ENCODE peak calls at places on chromosomes 5 and 9, in four cellular contexts. D, U, H and C are unnamed samples.

GRCh38 chr9:109329274-109330258 is 8.7 kb upstream of the EPB41L4B start:
- DNase-seq in D (peak), U (no peak), H (peak), C (peak)

GRCh38 chr5:116372931-116373597 is 201.6 kb downstream of the SEMA6A start:
- DNase-seq in D (no peak), U (peak), H (no peak), C (no peak)

GRCh38 chr5:17634160-17634559 is at the start of gene TAF11L14:
- DNase-seq in D (no peak), U (no peak), H (no peak), C (no peak)

GRCh38 chr5:37249820-37250175 is 622 bp upstream of the CPLANE1 start:
- DNase-seq in D (peak), U (no peak), H (no peak), C (no peak)

GRCh38 chr9:77547113-77547731 is 100.9 kb downstream of the GNA14 start:
- DNase-seq in D (no peak), U (no peak), H (no peak), C (no peak)

GRCh38 chr5:17443333-17444125 is 54.5 kb upstream of the TAF11L2 start:
- DNase-seq in D (no peak), U (no peak), H (peak), C (no peak)

GRCh38 chr9:89137548-89138462 is 40.8 kb downstream of the SHC3 start:
- DNase-seq in D (peak), U (no peak), H (no peak), C (peak)

GRCh38 chr9:16304301-16304700 is 566.2 kb downstream of the BNC2 start:
- DNase-seq in D (no peak), U (no peak), H (no peak), C (no peak)

GRCh38 chr5:8756498-8757084 is 789.3 kb downstream of the SEMA5A start:
- DNase-seq in D (no peak), U (no peak), H (no peak), C (no peak)

GRCh38 chr5:133981714-133982113 is 13.3 kb upstream of the C5orf15 start:
- DNase-seq in D (no peak), U (no peak), H (no peak), C (no peak)

GRCh38 chr5:160064979-160065619 is 54.2 kb downstream of the PWWP2A start:
- DNase-seq in D (no peak), U (no peak), H (peak), C (no peak)

GRCh38 chr5:88660947-88661869 is 221.8 kb downstream of the MEF2C start:
- DNase-seq in D (peak), U (no peak), H (no peak), C (no peak)

GRCh38 chr5:43110606-43111170 is 10.0 kb upstream of the ZNF131 start:
- DNase-seq in D (no peak), U (no peak), H (no peak), C (no peak)

GRCh38 chr9:101601904-101602765 is 7.4 kb upstream of the PPP3R2 start:
- DNase-seq in D (no peak), U (no peak), H (no peak), C (no peak)

GRCh38 chr9:36986548-36987408 is 47.3 kb downstream of the PAX5 start:
- DNase-seq in D (no peak), U (no peak), H (no peak), C (no peak)

GRCh38 chr5:143606043-143606752 is 202.7 kb upstream of the NR3C1 start:
- DNase-seq in D (no peak), U (peak), H (no peak), C (no peak)

GRCh38 chr9:110064721-110065252 is 143.2 kb downstream of the C9orf152 start:
- DNase-seq in D (no peak), U (no peak), H (no peak), C (no peak)

GRCh38 chr5:41776435-41776834 is 93.8 kb downstream of the OXCT1 start:
- DNase-seq in D (no peak), U (no peak), H (no peak), C (no peak)

GRCh38 chr5:10194083-10194482 is 55.6 kb downstream of the ATPSCKMT start:
- DNase-seq in D (no peak), U (no peak), H (no peak), C (no peak)

GRCh38 chr5:38871790-38872551 is 26.2 kb downstream of the OSMR start:
- DNase-seq in D (no peak), U (no peak), H (no peak), C (no peak)

GRCh38 chr9:129996161-129996849 is 46.7 kb downstream of the FNBP1 start:
- DNase-seq in D (no peak), U (no peak), H (no peak), C (no peak)

GRCh38 chr9:38084556-38084880 is 15.5 kb upstream of the SHB start:
- DNase-seq in D (peak), U (no peak), H (no peak), C (peak)

GRCh38 chr5:140131967-140132409 is 6.3 kb downstream of the IGIP start:
- DNase-seq in D (no peak), U (no peak), H (peak), C (no peak)

GRCh38 chr9:14170973-14171596 is 142.9 kb downstream of the NFIB start:
- DNase-seq in D (no peak), U (no peak), H (no peak), C (no peak)

GRCh38 chr5:94254214-94254613 is 364.2 kb downstream of the KIAA0825 start:
- DNase-seq in D (no peak), U (no peak), H (no peak), C (no peak)

GRCh38 chr9:94665606-94666005 is 26.3 kb upstream of the FBP1 start:
- DNase-seq in D (no peak), U (no peak), H (no peak), C (no peak)

GRCh38 chr5:96582343-96582742 is 79.8 kb upstream of the CAST start:
- DNase-seq in D (no peak), U (no peak), H (no peak), C (no peak)

GRCh38 chr5:105812356-105812755 is 1858.4 kb downstream of the EFNA5 start:
- DNase-seq in D (no peak), U (no peak), H (no peak), C (no peak)

GRCh38 chr9:35515766-35516165 is 25.9 kb downstream of the RUSC2 start:
- DNase-seq in D (no peak), U (no peak), H (no peak), C (no peak)

GRCh38 chr5:120446068-120446492 is 18.0 kb upstream of the PRR16 start:
- DNase-seq in D (no peak), U (no peak), H (no peak), C (no peak)

GRCh38 chr9:126499005-126499910 is 114.5 kb upstream of the LMX1B start:
- DNase-seq in D (peak), U (no peak), H (peak), C (no peak)

GRCh38 chr5:61675015-61675692 is 343.1 kb downstream of the ZSWIM6 start:
- DNase-seq in D (no peak), U (no peak), H (no peak), C (no peak)

GRCh38 chr9:15421532-15421931 is 1.1 kb upstream of the SNAPC3 start:
- DNase-seq in D (no peak), U (no peak), H (no peak), C (no peak)

GRCh38 chr5:93192107-93192506 is 388.9 kb downstream of the NR2F1-AS1 start:
- DNase-seq in D (no peak), U (no peak), H (no peak), C (no peak)

GRCh38 chr9:9921771-9922170 is 691.0 kb downstream of the PTPRD start:
- DNase-seq in D (no peak), U (no peak), H (no peak), C (no peak)

GRCh38 chr9:112110094-112110772 is 64.9 kb downstream of the SUSD1 start:
- DNase-seq in D (no peak), U (no peak), H (no peak), C (no peak)

GRCh38 chr5:158060216-158060615 is 201.3 kb upstream of the CLINT1 start:
- DNase-seq in D (no peak), U (no peak), H (no peak), C (no peak)

GRCh38 chr9:27437652-27438373 is 86.3 kb upstream of the IFNK start:
- DNase-seq in D (no peak), U (no peak), H (no peak), C (no peak)
- TF ChIP-seq EP300 in D (no peak), U (no peak), H (no peak), C (no peak)

GRCh38 chr5:112534564-112534963 is 115.5 kb upstream of the EPB41L4A start:
- DNase-seq in D (no peak), U (no peak), H (no peak), C (no peak)
- TF ChIP-seq POLR2A in D (no peak), U (no peak), H (no peak), C (no peak)

GRCh38 chr5:124790895-124791732 is 44.7 kb upstream of the ZNF608 start:
- DNase-seq in D (no peak), U (no peak), H (no peak), C (no peak)
- TF ChIP-seq EP300 in D (no peak), U (no peak), H (no peak), C (no peak)

DNA sequence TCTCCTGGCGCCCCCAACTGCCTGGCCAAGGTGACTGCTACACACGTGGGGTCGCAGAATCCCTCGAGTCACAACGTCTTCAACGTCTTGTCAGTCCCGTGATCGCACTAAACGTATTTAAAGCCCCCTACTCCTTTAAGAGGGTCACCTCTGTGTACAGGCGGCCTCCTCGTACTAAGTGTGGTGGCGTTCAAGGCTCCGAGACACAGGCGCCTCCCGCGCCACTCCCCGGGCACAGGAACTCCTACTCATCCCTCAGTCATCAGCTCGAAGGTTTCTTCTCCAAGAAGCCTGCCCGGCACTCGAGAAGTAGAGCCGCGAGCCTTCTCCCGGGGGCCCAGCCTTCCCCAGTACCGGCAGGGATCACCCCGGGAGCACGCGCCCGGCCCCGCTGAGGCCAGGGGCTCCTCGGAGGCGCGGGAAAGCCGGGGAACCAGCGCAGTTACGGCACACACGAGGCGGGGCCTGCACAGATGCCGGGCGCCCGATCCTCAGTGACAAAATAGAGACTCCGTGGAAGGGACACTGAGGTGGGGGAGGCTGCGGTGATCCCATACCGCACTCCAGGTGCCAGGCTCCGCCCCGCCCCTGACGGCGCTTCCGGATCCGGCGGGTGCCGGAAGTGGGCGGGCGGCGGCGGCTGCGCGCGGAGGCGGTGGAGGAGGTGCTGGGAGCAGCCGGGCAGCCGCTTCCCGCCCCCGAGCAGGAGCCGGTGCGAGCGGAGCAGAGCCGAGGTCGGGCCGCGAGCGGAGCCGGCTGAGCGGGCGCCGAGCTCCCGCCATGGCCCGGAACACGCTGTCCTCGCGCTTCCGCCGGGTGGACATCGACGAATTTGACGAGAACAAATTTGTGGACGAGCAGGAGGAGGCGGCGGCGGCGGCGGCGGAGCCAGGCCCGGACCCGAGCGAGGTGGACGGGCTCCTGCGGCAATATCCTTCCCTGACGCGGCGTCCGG is 6.9 kb downstream of the ARPC5L start:
- DNase-seq in D (peak), U (no peak), H (peak), C (peak)
- TF ChIP-seq POLR2A in D (peak), U (peak), H (peak), C (no peak)

DNA sequence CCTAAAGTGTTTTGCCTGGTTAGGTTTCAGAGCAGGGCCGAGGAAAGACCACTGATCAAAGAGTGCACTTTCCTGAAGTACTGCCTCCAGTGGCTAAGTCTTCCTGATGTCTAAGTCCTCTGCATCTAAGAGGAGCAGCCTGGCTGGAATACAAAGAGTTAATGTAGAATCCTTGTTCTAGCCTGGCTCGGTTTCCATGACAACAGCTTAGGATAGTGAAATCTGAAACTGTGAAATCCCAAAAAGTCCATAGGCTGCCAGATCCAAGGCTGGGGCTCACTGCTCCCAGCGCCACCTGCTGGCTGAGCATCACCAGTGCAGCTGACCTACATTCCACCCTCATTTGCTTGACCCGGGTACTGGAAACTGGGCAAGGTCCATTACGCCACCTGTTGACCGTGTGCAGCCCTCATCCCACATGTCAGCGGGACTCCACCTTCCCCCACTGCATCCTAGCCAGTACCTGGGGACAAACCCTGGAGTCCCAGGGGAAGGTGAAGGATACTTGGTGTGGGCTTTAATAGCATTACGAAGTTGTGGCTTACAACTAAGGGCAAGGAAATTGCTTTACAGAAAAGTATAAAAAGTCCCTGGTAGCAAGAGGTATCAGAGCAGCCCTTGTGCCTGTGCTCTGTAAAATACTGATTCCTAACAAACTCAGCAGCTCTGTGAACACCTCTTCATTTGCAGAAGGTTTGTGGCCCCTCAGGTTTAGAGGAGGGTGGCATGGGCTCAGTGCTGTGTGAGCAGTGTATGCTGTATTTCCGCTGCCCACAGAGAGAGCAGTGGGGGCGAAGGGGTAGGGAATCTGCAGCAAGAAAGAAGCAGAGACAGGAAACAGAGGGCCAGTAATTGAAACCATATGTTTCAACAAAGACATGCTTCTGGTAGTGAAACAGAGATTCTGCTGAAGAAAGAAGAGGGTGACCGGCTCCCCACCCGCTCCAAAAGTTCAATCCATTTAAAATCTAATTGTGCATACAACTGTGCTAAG is 36.0 kb downstream of the PCDHGC5 start:
- DNase-seq in D (peak), U (no peak), H (peak), C (peak)
- TF ChIP-seq EP300 in D (no peak), U (peak), H (peak), C (no peak)

GRCh38 chr9:115232375-115232774 is 114.4 kb upstream of the TNC start:
- DNase-seq in D (no peak), U (no peak), H (no peak), C (no peak)
- TF ChIP-seq POLR2A in D (no peak), U (no peak), H (no peak), C (no peak)

DNA sequence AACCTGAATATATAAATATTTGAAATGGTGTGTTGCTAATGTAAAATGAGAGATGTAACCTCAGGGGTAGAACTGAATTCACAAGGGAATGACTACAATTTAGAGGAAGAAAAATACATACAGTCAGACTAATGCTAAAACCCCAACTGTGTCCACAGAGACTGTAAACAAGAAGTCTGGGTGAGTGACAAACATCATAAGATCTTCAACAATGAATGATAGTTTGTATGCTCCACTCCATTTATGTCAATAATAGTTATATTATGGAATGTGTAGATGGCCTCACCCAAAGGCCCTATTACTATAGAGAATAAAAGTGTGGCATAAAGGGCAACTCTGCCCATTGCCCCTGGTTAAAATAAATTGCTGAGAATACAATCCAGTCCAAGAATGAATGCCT is 102.9 kb downstream of the CETN3 start:
- DNase-seq in D (no peak), U (no peak), H (no peak), C (no peak)
- TF ChIP-seq EP300 in D (no peak), U (no peak), H (no peak), C (no peak)